ENCODE peak calls at places on chromosomes 13 and 19, in ten cellular contexts. X is effector CD4-positive, alpha-beta T cell; E is T-helper 2 cell; Z is T follicular helper cell; W is stimulated activated CD4-positive, alpha-beta T cell treated with anti-CD3 and anti-CD28 coated beads, TNF-alpha, amount 100 ng/mL, for 24 hours; I is activated CD4-positive, alpha-beta memory T cell treated with anti-CD3 and anti-CD28 coated beads, Interleukin-2, amount 10 ng/mL, durations not matched to agents 7 days and 5 days; F is Peyer's patch; Y is RWPE1; T is posterior vena cava; C is upper lobe of left lung. V is an unnamed sample.

GRCh38 chr19:54470991-54471782 is 1.9 kb downstream of the CDC42EP5 start:
- DNase-seq in T (peak; percentile 83), C (peak; percentile 31), W (no peak), E (no peak), Y (peak; percentile 47), X (no peak), I (no peak), F (no peak), Z (no peak), V (no peak)

GRCh38 chr19:58473775-58474174 is 2.4 kb upstream of the ZNF446 start:
- DNase-seq in I (no peak), W (no peak), X (no peak), C (no peak), E (no peak), T (no peak), Y (no peak), F (no peak), Z (no peak), V (no peak)

GRCh38 chr13:73937420-73937819 is 196.8 kb downstream of the KLF12 start:
- DNase-seq in E (no peak), T (no peak), Y (no peak), X (no peak), Z (no peak), C (no peak), W (no peak), I (no peak), F (no peak), V (no peak)

GRCh38 chr19:17155251-17155650 is 59.9 kb upstream of the USE1 start:
- DNase-seq in F (no peak), I (no peak), E (no peak), X (no peak), Y (no peak), C (no peak), T (no peak), W (no peak), Z (no peak), V (no peak)

GRCh38 chr19:40552848-40553247 is 23.8 kb upstream of the SHKBP1 start:
- DNase-seq in Y (no peak), I (no peak), C (no peak), Z (no peak), E (no peak), T (no peak), F (no peak), W (no peak), X (no peak), V (no peak)

GRCh38 chr19:49950590-49950948 is 10.4 kb downstream of the SIGLEC11 start:
- DNase-seq in X (no peak), T (peak; percentile 18), C (no peak), Z (no peak), I (no peak), W (no peak), E (no peak), F (no peak), Y (no peak), V (no peak)

GRCh38 chr19:2650515-2650914 is 52.0 kb downstream of the GNG7 start:
- DNase-seq in X (no peak), F (no peak), C (no peak), Y (no peak), T (no peak), Z (no peak), I (no peak), W (no peak), E (no peak), V (no peak)

GRCh38 chr13:67186985-67187569 is 43.1 kb downstream of the PCDH9 start:
- DNase-seq in T (no peak), I (no peak), Z (no peak), W (no peak), F (no peak), Y (no peak), C (no peak), E (no peak), X (no peak), V (no peak)

GRCh38 chr19:7681336-7682174 is 922 bp downstream of the TRAPPC5 start:
- DNase-seq in T (peak; percentile 95), C (peak; percentile 92), F (peak; percentile 91), X (peak; percentile 79), W (peak; percentile 84), I (peak; percentile 87), E (peak; percentile 91), Y (peak; percentile 75), Z (peak; percentile 76), V (peak; percentile 55)

GRCh38 chr19:12015753-12016116 is 19.7 kb downstream of the ZNF433 start:
- DNase-seq in X (no peak), E (no peak), Z (no peak), C (no peak), Y (no peak), F (no peak), I (no peak), T (no peak), W (no peak), V (no peak)

GRCh38 chr13:44431150-44431549 is 57.5 kb downstream of the SERP2 start:
- DNase-seq in Y (no peak), W (no peak), E (no peak), C (no peak), I (no peak), Z (no peak), T (no peak), F (peak; percentile 82), X (no peak), V (no peak)

GRCh38 chr13:33284016-33284415 is 1.5 kb downstream of the STARD13 start:
- DNase-seq in W (no peak), I (no peak), E (no peak), C (no peak), Z (no peak), Y (no peak), T (no peak), F (no peak), X (no peak), V (peak; percentile 38)

GRCh38 chr13:87208636-87209035 is 462.5 kb upstream of the SLITRK5 start:
- DNase-seq in F (no peak), C (no peak), Y (no peak), W (no peak), X (no peak), E (no peak), T (no peak), Z (no peak), I (no peak), V (no peak)

GRCh38 chr19:296476-297225 is 5.4 kb upstream of the PLPP2 start:
- DNase-seq in C (peak; percentile 62), Y (no peak), I (no peak), W (no peak), Z (no peak), F (peak; percentile 54), E (no peak), X (no peak), T (peak; percentile 87), V (no peak)

GRCh38 chr13:66774046-66774445 is 456.1 kb downstream of the PCDH9 start:
- DNase-seq in Z (no peak), I (no peak), C (no peak), W (no peak), E (no peak), X (no peak), T (no peak), F (no peak), Y (no peak), V (no peak)

GRCh38 chr13:74871671-74872070 is 610.3 kb downstream of the TBC1D4 start:
- DNase-seq in F (no peak), T (no peak), C (no peak), W (no peak), I (no peak), E (no peak), Z (no peak), X (no peak), Y (no peak), V (peak; percentile 41)

GRCh38 chr13:76790519-76791289 is 95.5 kb downstream of the KCTD12 start:
- DNase-seq in Z (no peak), C (no peak), T (no peak), E (no peak), W (no peak), Y (no peak), X (no peak), F (no peak), I (no peak), V (no peak)

GRCh38 chr13:37736040-37736439 is 133.5 kb downstream of the TRPC4 start:
- DNase-seq in Z (no peak), I (no peak), X (no peak), T (no peak), W (no peak), C (no peak), F (no peak), E (no peak), Y (no peak), V (no peak)

GRCh38 chr13:31380728-31381127 is 181.0 kb downstream of the B3GLCT start:
- DNase-seq in W (no peak), X (no peak), F (no peak), T (no peak), E (no peak), C (no peak), Y (no peak), I (no peak), Z (no peak), V (no peak)

GRCh38 chr13:94656766-94657165 is 55.1 kb downstream of the GPR180 start:
- DNase-seq in Z (no peak), E (peak; percentile 45), Y (peak; percentile 47), F (no peak), X (no peak), I (peak; percentile 19), C (no peak), T (no peak), W (no peak), V (peak; percentile 98)

GRCh38 chr13:71033026-71033425 is 834.0 kb downstream of the DACH1 start:
- DNase-seq in Z (no peak), I (no peak), E (no peak), W (no peak), T (no peak), F (no peak), Y (no peak), X (no peak), C (no peak), V (no peak)

GRCh38 chr19:17977488-17977887 is 10.6 kb downstream of the KCNN1 start:
- DNase-seq in Y (no peak), W (no peak), I (no peak), F (no peak), X (no peak), T (no peak), Z (no peak), E (no peak), C (no peak), V (no peak)

GRCh38 chr13:52665325-52665724 is 12.7 kb downstream of the SUGT1 start:
- DNase-seq in F (no peak), I (no peak), X (no peak), Z (no peak), E (peak; percentile 53), W (no peak), T (no peak), C (no peak), Y (peak; percentile 20), V (peak; percentile 10)